ENCODE peak calls at places on chromosomes 11 and 22, in seven cellular contexts. Q is Calu3; U is adrenal gland; F is ovary; C is LoVo; B is skeletal muscle cell; H is stimulated activated CD8-positive, alpha-beta memory T cell treated with anti-CD3 and anti-CD28 coated beads, Interleukin-15, amount 100 ng/mL, for 48 hours. E is an unnamed sample.

GRCh38 chr22:32589007-32589406 is 114.4 kb downstream of the FBXO7 start:
- DNase-seq in B (no peak), Q (no peak), U (no peak), C (no peak), F (no peak), H (no peak), E (no peak)

GRCh38 chr11:34594603-34595002 is 26.3 kb upstream of the EHF start:
- DNase-seq in F (no peak), U (no peak), Q (no peak), C (no peak), B (no peak), H (no peak), E (no peak)

GRCh38 chr11:134356656-134357544 is 25.1 kb downstream of the GLB1L2 start:
- DNase-seq in F (no peak), H (no peak), C (no peak), Q (no peak), U (no peak), B (no peak), E (no peak)

GRCh38 chr11:67271212-67271547 is 4.9 kb downstream of the GRK2 start:
- DNase-seq in B (no peak), F (no peak), C (no peak), U (no peak), H (no peak), Q (no peak), E (no peak)

GRCh38 chr11:128933481-128934178 is 9.0 kb downstream of the TP53AIP1 start:
- DNase-seq in B (no peak), H (no peak), C (no peak), F (no peak), Q (no peak), U (no peak), E (no peak)

GRCh38 chr11:58652726-58653280 is 30.3 kb downstream of the CNTF start:
- DNase-seq in C (no peak), H (no peak), U (no peak), Q (no peak), F (no peak), B (no peak), E (no peak)

GRCh38 chr11:88538088-88538487 is 200.6 kb upstream of the CTSC start:
- DNase-seq in B (peak), C (peak), H (no peak), Q (no peak), U (no peak), F (no peak), E (no peak)

GRCh38 chr11:122995526-122995925 is 13.9 kb upstream of the BSX start:
- DNase-seq in H (no peak), B (no peak), C (no peak), U (no peak), F (no peak), Q (no peak), E (no peak)

GRCh38 chr11:93861808-93862207 is 11.4 kb upstream of the VSTM5 start:
- DNase-seq in Q (no peak), U (peak), C (no peak), B (no peak), F (no peak), H (no peak), E (no peak)

GRCh38 chr11:46912526-46913150 is 5.7 kb downstream of the LRP4 start:
- DNase-seq in C (no peak), Q (no peak), F (no peak), U (no peak), H (no peak), B (no peak), E (no peak)

GRCh38 chr22:31917227-31917921 is 27.0 kb upstream of the YWHAH start:
- DNase-seq in B (no peak), C (no peak), H (no peak), F (no peak), Q (no peak), U (peak), E (peak)

GRCh38 chr11:71309611-71310010 is 57.2 kb upstream of the SHANK2 start:
- DNase-seq in F (no peak), H (no peak), C (no peak), Q (no peak), U (no peak), B (no peak), E (no peak)

GRCh38 chr11:1278766-1279673 is 30.4 kb downstream of the TOLLIP start:
- DNase-seq in F (no peak), B (no peak), C (no peak), Q (no peak), H (no peak), U (no peak), E (no peak)

GRCh38 chr22:21602579-21602978 is 27.2 kb downstream of the YDJC start:
- DNase-seq in Q (no peak), C (no peak), F (no peak), H (no peak), U (no peak), B (no peak), E (no peak)

GRCh38 chr11:76694664-76695063 is 24.1 kb upstream of the LRRC32 start:
- DNase-seq in F (no peak), H (no peak), Q (no peak), U (no peak), C (no peak), B (peak), E (no peak)

GRCh38 chr11:10722307-10722706 is 28.7 kb upstream of the CTR9 start:
- DNase-seq in B (no peak), U (no peak), C (no peak), F (no peak), Q (no peak), H (no peak), E (no peak)

GRCh38 chr11:47412152-47412746 is 3.9 kb downstream of the SLC39A13 start:
- DNase-seq in U (peak), Q (peak), F (no peak), H (peak), C (no peak), B (no peak), E (peak)